ENCODE peak calls at places on chromosomes 6 and 20, in four cellular contexts. One of them, this sample, is unnamed.

GRCh38 chr20:64232794-64233193 is 22.8 kb upstream of the PCMTD2 start:
- DNase-seq in HL-60: peak; percentile 41
- DNase-seq in GM12878: no peak
- DNase-seq in K562: no peak
- DNase-seq in this sample: no peak

GRCh38 chr20:9617940-9618339 is 103.5 kb downstream of the LAMP5 start:
- DNase-seq in HL-60: no peak
- DNase-seq in GM12878: no peak
- DNase-seq in K562: no peak
- DNase-seq in this sample: no peak

GRCh38 chr6:17061097-17061496 is 40.8 kb upstream of the STMND1 start:
- DNase-seq in HL-60: no peak
- DNase-seq in GM12878: no peak
- DNase-seq in K562: no peak
- DNase-seq in this sample: no peak

GRCh38 chr6:169868458-169868857 is 117.0 kb downstream of the ERMARD start:
- DNase-seq in HL-60: no peak
- DNase-seq in GM12878: no peak
- DNase-seq in K562: no peak
- DNase-seq in this sample: no peak

GRCh38 chr6:15431762-15432495 is 186.1 kb downstream of the JARID2 start:
- DNase-seq in HL-60: no peak
- DNase-seq in GM12878: no peak
- DNase-seq in K562: no peak
- DNase-seq in this sample: no peak

GRCh38 chr20:46375771-46376170 is 30.6 kb downstream of the ELMO2 start:
- DNase-seq in HL-60: no peak
- DNase-seq in GM12878: no peak
- DNase-seq in K562: no peak
- DNase-seq in this sample: no peak

GRCh38 chr20:53643031-53643832 is 49.6 kb upstream of the ZNF217 start:
- DNase-seq in HL-60: peak; percentile 69
- DNase-seq in GM12878: peak; percentile 92
- DNase-seq in K562: peak; percentile 66
- DNase-seq in this sample: peak; percentile 52

GRCh38 chr6:36546664-36546957 is 668 bp downstream of the STK38 start:
- DNase-seq in HL-60: no peak
- DNase-seq in GM12878: no peak
- DNase-seq in K562: no peak
- DNase-seq in this sample: no peak

GRCh38 chr6:110681543-110682459 is 133.5 kb downstream of the CDK19 start:
- DNase-seq in HL-60: no peak
- DNase-seq in GM12878: no peak
- DNase-seq in K562: no peak
- DNase-seq in this sample: no peak

GRCh38 chr6:134636221-134636830 is 313.6 kb downstream of the ALDH8A1 start:
- DNase-seq in HL-60: no peak
- DNase-seq in GM12878: peak; percentile 30
- DNase-seq in K562: no peak
- DNase-seq in this sample: no peak

GRCh38 chr6:77620290-77620882 is 32.5 kb upstream of the MEI4 start:
- DNase-seq in HL-60: no peak
- DNase-seq in GM12878: no peak
- DNase-seq in K562: no peak
- DNase-seq in this sample: no peak

GRCh38 chr20:54123587-54124180 is 50.1 kb downstream of the CYP24A1 start:
- DNase-seq in HL-60: no peak
- DNase-seq in GM12878: no peak
- DNase-seq in K562: no peak
- DNase-seq in this sample: no peak

GRCh38 chr20:46523696-46524328 is 10.5 kb upstream of the ZNF334 start:
- DNase-seq in HL-60: no peak
- DNase-seq in GM12878: no peak
- DNase-seq in K562: no peak
- DNase-seq in this sample: no peak

GRCh38 chr20:62507323-62507722 is 31.5 kb upstream of the GATA5 start:
- DNase-seq in HL-60: no peak
- DNase-seq in GM12878: no peak
- DNase-seq in K562: peak; percentile 57
- DNase-seq in this sample: no peak

GRCh38 chr6:108832738-108833137 is 15.5 kb upstream of the ARMC2 start:
- DNase-seq in HL-60: no peak
- DNase-seq in GM12878: no peak
- DNase-seq in K562: no peak
- DNase-seq in this sample: no peak

GRCh38 chr6:108835218-108835850 is 12.9 kb upstream of the ARMC2 start:
- DNase-seq in HL-60: peak; percentile 75
- DNase-seq in GM12878: peak; percentile 8
- DNase-seq in K562: peak; percentile 76
- DNase-seq in this sample: peak; percentile 66

GRCh38 chr6:108836061-108836460 is 12.2 kb upstream of the ARMC2 start:
- DNase-seq in HL-60: no peak
- DNase-seq in GM12878: no peak
- DNase-seq in K562: no peak
- DNase-seq in this sample: no peak

GRCh38 chr6:108825326-108825725 is 22.9 kb upstream of the ARMC2 start:
- DNase-seq in HL-60: no peak
- DNase-seq in GM12878: no peak
- DNase-seq in K562: no peak
- DNase-seq in this sample: no peak

GRCh38 chr6:108831104-108831503 is 17.1 kb upstream of the ARMC2 start:
- DNase-seq in HL-60: no peak
- DNase-seq in GM12878: no peak
- DNase-seq in K562: no peak
- DNase-seq in this sample: no peak
- TF ChIP-seq SPI1 in HL-60: no peak
- TF ChIP-seq SPI1 in GM12878: no peak
- TF ChIP-seq SPI1 in K562: no peak
- TF ChIP-seq SPI1 in this sample: no peak

DNA sequence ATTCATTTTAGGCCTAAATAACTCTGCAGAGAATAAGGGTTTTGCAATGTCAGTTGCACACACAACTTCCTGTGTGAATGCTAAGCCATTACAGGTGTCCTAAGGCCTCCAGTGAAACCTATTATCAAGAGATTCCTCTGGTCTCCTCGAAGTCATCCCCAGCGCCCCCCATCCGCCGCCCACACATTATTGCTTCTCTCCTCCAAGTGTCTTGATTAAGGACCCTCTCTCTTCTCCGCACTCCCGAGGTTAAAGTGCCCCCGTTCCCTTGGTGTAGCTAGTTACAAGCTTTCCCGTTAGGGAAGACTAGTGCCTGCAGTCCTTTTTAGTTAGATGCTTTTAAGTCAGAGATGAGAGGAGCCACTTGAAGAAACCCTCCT is 1.2 kb downstream of the HIVEP2 start:
- DNase-seq in HL-60: no peak
- DNase-seq in GM12878: no peak
- DNase-seq in K562: no peak
- DNase-seq in this sample: no peak
- TF ChIP-seq SPI1 in HL-60: no peak
- TF ChIP-seq SPI1 in GM12878: no peak
- TF ChIP-seq SPI1 in K562: no peak
- TF ChIP-seq SPI1 in this sample: no peak

GRCh38 chr6:117346142-117346930 is 79.4 kb downstream of the ROS1 start:
- DNase-seq in HL-60: no peak
- DNase-seq in GM12878: no peak
- DNase-seq in K562: peak; percentile 13
- DNase-seq in this sample: no peak
- TF ChIP-seq SPI1 in HL-60: no peak
- TF ChIP-seq SPI1 in GM12878: no peak
- TF ChIP-seq SPI1 in K562: no peak
- TF ChIP-seq SPI1 in this sample: no peak

GRCh38 chr6:80548496-80548895 is 442.0 kb downstream of the BCKDHB start:
- DNase-seq in HL-60: no peak
- DNase-seq in GM12878: no peak
- DNase-seq in K562: no peak
- DNase-seq in this sample: no peak
- TF ChIP-seq SPI1 in HL-60: no peak
- TF ChIP-seq SPI1 in GM12878: no peak
- TF ChIP-seq SPI1 in K562: no peak
- TF ChIP-seq SPI1 in this sample: no peak

DNA sequence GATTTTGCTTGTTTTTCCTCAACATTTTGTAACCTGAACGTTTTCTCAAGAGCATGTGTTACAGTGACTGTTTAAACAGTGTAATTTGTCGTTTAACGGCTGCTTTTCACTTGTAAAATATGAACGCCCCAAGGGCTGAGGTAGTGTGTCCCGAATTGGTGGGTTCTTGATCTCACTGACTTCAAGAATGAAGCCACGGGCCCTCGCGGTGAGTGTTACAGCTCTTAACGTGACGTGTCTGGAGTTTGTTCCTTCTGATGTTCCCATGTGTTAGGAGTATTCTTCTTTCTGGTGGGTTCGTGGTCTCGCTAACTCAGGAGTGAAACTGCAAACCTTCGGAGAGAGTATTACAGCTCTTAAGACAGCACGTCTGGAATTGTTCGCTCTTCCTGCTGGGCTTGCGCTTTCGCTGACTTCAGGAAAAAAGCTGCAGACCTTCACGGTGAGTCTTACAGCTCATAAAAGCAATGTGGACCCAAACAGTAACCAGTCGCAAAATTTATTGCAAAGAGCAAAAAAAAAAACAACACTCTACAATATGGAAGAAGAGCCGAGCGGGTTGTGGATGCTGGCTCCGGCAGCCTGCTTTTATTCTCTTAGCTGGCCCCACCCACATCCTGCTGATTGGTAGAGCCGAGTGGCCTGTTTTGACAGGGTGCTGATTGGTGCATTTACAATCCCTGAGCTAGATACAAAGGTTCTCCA is 25.1 kb upstream of the TRIM27 start:
- DNase-seq in HL-60: no peak
- DNase-seq in GM12878: no peak
- DNase-seq in K562: no peak
- DNase-seq in this sample: no peak
- TF ChIP-seq SPI1 in HL-60: no peak
- TF ChIP-seq SPI1 in GM12878: no peak
- TF ChIP-seq SPI1 in K562: no peak
- TF ChIP-seq SPI1 in this sample: no peak

GRCh38 chr6:138308728-138309110 is 69.0 kb upstream of the SMIM28 start:
- DNase-seq in HL-60: no peak
- DNase-seq in GM12878: no peak
- DNase-seq in K562: no peak
- DNase-seq in this sample: no peak

GRCh38 chr6:138307816-138308727 is 69.6 kb upstream of the SMIM28 start:
- DNase-seq in HL-60: no peak
- DNase-seq in GM12878: no peak
- DNase-seq in K562: peak; percentile 28
- DNase-seq in this sample: no peak

GRCh38 chr6:138311268-138311667 is 66.4 kb upstream of the SMIM28 start:
- DNase-seq in HL-60: no peak
- DNase-seq in GM12878: no peak
- DNase-seq in K562: no peak
- DNase-seq in this sample: no peak

GRCh38 chr6:138310294-138310693 is 67.4 kb upstream of the SMIM28 start:
- DNase-seq in HL-60: no peak
- DNase-seq in GM12878: no peak
- DNase-seq in K562: no peak
- DNase-seq in this sample: no peak

GRCh38 chr6:138309695-138310094 is 68.0 kb upstream of the SMIM28 start:
- DNase-seq in HL-60: no peak
- DNase-seq in GM12878: no peak
- DNase-seq in K562: no peak
- DNase-seq in this sample: no peak
- TF ChIP-seq SPI1 in HL-60: no peak
- TF ChIP-seq SPI1 in GM12878: no peak
- TF ChIP-seq SPI1 in K562: no peak
- TF ChIP-seq SPI1 in this sample: no peak

DNA sequence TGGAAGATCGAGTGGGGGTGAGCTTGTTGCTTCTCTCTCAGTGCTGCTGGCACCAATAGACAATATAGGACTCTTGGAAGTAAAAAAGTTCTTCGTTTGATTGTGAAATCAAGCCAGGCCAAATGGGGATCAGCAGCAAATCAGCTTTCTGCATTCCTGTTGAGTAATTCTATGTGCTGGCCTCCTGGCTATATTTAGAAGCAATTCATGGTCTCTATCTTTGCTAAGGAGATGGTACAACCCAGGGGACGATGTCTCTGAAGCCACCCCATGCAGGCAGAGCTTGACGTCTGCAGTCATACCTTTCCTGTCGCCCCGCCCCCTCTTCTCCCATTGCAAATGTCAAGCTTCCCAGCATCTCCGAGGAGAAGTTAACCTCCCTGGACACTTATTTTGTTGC is 199.1 kb downstream of the SCP2D1 start:
- DNase-seq in HL-60: peak; percentile 34
- DNase-seq in GM12878: no peak
- DNase-seq in K562: no peak
- DNase-seq in this sample: no peak
- TF ChIP-seq SPI1 in HL-60: no peak
- TF ChIP-seq SPI1 in GM12878: no peak
- TF ChIP-seq SPI1 in K562: no peak
- TF ChIP-seq SPI1 in this sample: no peak

DNA sequence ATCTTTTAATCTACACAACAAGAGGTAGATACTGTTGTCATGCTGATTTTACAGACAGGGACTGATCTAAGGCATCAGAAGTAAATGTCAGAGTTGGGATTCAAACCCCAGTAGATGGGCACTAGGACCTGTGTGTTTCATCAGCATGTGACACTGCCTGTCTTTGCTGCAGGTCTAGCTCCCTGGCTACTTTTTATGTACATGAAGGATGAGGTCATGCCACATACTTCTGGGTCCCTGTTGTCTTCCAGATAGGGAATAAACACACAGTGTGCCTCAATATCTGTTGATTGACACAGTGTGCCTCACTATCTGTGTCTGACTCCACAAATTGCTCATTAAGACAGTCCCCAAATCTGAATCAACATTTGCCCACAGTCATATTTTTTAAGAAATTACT is 106.9 kb downstream of the TFAP2B start:
- DNase-seq in HL-60: no peak
- DNase-seq in GM12878: no peak
- DNase-seq in K562: peak; percentile 25
- DNase-seq in this sample: no peak
- TF ChIP-seq SPI1 in HL-60: no peak
- TF ChIP-seq SPI1 in GM12878: no peak
- TF ChIP-seq SPI1 in K562: no peak
- TF ChIP-seq SPI1 in this sample: no peak

DNA sequence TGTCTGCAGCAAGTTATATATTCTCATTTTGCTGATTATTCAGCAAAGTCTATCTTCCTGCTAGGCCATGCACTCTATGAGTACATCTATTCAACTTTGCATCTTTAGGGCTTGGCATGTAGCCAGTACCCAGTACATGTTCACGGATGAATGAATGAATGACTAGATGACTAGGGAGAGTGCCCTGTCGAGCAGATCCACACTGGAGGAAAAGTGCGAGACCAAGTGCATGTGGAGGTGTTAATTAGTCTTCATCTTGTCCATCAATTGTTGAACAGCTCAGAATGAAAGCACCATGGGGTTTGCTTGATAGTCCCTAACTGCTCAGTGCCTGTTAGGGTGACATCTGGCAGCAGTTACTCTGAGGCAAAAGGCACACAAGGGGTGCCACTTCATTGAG is 30.4 kb downstream of the TM9SF4 start:
- DNase-seq in HL-60: no peak
- DNase-seq in GM12878: peak; percentile 53
- DNase-seq in K562: no peak
- DNase-seq in this sample: no peak
- TF ChIP-seq SPI1 in HL-60: no peak
- TF ChIP-seq SPI1 in GM12878: no peak
- TF ChIP-seq SPI1 in K562: no peak
- TF ChIP-seq SPI1 in this sample: no peak

This sample was measured in GM12891.